ENCODE peak calls at places on chromosomes 13 and 19, in five cellular contexts. S is breast epithelium, A is cardiac fibroblast, K is kidney epithelial cell, B is NCI-H446. X is an unnamed sample.

GRCh38 chr19:7676854-7677253 is at the start of gene MCEMP1:
- DNase-seq in S (no peak), A (no peak), K (no peak), B (no peak), X (no peak)

GRCh38 chr19:55146078-55146647 is 2.8 kb downstream of the TNNT1 start:
- DNase-seq in S (no peak), A (no peak), K (no peak), B (peak), X (no peak)

GRCh38 chr13:98275711-98276171 is 98.7 kb upstream of the RNF113B start:
- DNase-seq in S (no peak), A (no peak), K (no peak), B (no peak), X (no peak)

GRCh38 chr19:13053761-13054604 is 48.7 kb downstream of the LYL1 start:
- DNase-seq in S (peak), A (peak), K (peak), B (no peak), X (peak)

GRCh38 chr19:15161028-15161984 is 39.5 kb downstream of the NOTCH3 start:
- DNase-seq in S (no peak), A (peak), K (no peak), B (peak), X (no peak)

GRCh38 chr13:75645141-75645540 is 9.0 kb downstream of the LMO7 start:
- DNase-seq in S (no peak), A (no peak), K (no peak), B (no peak), X (no peak)

GRCh38 chr13:97257800-97258799 is 36.0 kb downstream of the MBNL2 start:
- DNase-seq in S (no peak), A (peak), K (peak), B (no peak), X (no peak)

GRCh38 chr13:69524459-69525155 is 583.0 kb upstream of the ATXN8OS start:
- DNase-seq in S (no peak), A (no peak), K (peak), B (peak), X (no peak)

GRCh38 chr19:511101-511841 is 4.0 kb downstream of the TPGS1 start:
- DNase-seq in S (no peak), A (peak), K (no peak), B (no peak), X (no peak)

X was measured in progenitor cell of endocrine pancreas.